ENCODE peak calls at places on chromosomes 3 and 15, in six cellular contexts. Q is posterior cingulate gyrus; Y is NCI-H1105 treated with DMSO at 0.1 percent for 48 hours; M is AG09319; D is activated T-cell treated with anti-CD3 and anti-CD28 coated beads, Interleukin-2, amount 50 U/mL, for 72 hours; V is neural progenitor cell. A is an unnamed sample.

GRCh38 chr15:29435811-29436210 is 166.2 kb upstream of the NSMCE3 start:
- DNase-seq in V (no peak), Y (no peak), Q (no peak), M (no peak), D (no peak), A (no peak)

GRCh38 chr3:27659279-27660021 is 62.7 kb downstream of the EOMES start:
- DNase-seq in Q (peak), Y (peak), V (peak), M (no peak), D (peak), A (no peak)

GRCh38 chr15:89119489-89120478 is 31.5 kb downstream of the ABHD2 start:
- DNase-seq in D (no peak), M (no peak), V (no peak), Y (no peak), Q (no peak), A (no peak)

GRCh38 chr3:153400641-153401040 is 238.6 kb downstream of the RAP2B start:
- DNase-seq in M (no peak), Q (no peak), Y (no peak), V (no peak), D (no peak), A (no peak)

GRCh38 chr3:53243165-53243564 is 12.7 kb downstream of the TKT start:
- DNase-seq in Y (no peak), D (no peak), Q (no peak), M (peak), V (no peak), A (peak)

GRCh38 chr3:32577621-32578556 is 7.2 kb upstream of the DYNC1LI1 start:
- DNase-seq in Q (no peak), V (no peak), Y (no peak), M (no peak), D (peak), A (no peak)

GRCh38 chr3:36663666-36664291 is 100.6 kb downstream of the DCLK3 start:
- DNase-seq in D (no peak), Q (no peak), M (no peak), V (no peak), Y (no peak), A (no peak)

GRCh38 chr15:53193149-53193548 is 403.0 kb upstream of the ONECUT1 start:
- DNase-seq in Y (no peak), V (peak), Q (no peak), D (no peak), M (no peak), A (no peak)

GRCh38 chr3:122349171-122349570 is 24.1 kb downstream of the CSTA start:
- DNase-seq in M (no peak), Y (no peak), D (no peak), V (no peak), Q (no peak), A (no peak)

GRCh38 chr15:76360416-76360815 is 23.8 kb downstream of the ISL2 start:
- DNase-seq in Q (no peak), Y (no peak), D (no peak), V (no peak), M (no peak), A (no peak)

GRCh38 chr3:120093119-120093922 is 926 bp downstream of the GSK3B start:
- DNase-seq in Q (no peak), M (peak), D (peak), V (peak), Y (peak), A (peak)